ENCODE peak calls at places on chromosomes 11 and 22, in ten cellular contexts. One of them, this sample, is unnamed.

GRCh38 chr11:10522921-10523320 is 18.1 kb downstream of the RNF141 start:
- DNase-seq in NCI-H1105 treated with DMSO at 0.1 percent for 48 hours: no peak
- DNase-seq in NCI-H345: no peak
- DNase-seq in WTC11: no peak
- DNase-seq in Daoy: no peak
- DNase-seq in stimulated activated CD8-positive, alpha-beta memory T cell treated with anti-CD3 and anti-CD28 coated beads, Interleukin-2, amount 100 ng/mL, for 48 hours: no peak
- DNase-seq in AG09309: no peak
- DNase-seq in astrocyte of the hippocampus: no peak
- DNase-seq in COR-L47: no peak
- DNase-seq in NCI-H187: no peak
- DNase-seq in this sample: no peak

GRCh38 chr11:68211546-68211945 is 1.6 kb downstream of the KMT5B start:
- DNase-seq in NCI-H1105 treated with DMSO at 0.1 percent for 48 hours: no peak
- DNase-seq in NCI-H345: no peak
- DNase-seq in WTC11: no peak
- DNase-seq in Daoy: no peak
- DNase-seq in stimulated activated CD8-positive, alpha-beta memory T cell treated with anti-CD3 and anti-CD28 coated beads, Interleukin-2, amount 100 ng/mL, for 48 hours: no peak
- DNase-seq in AG09309: no peak
- DNase-seq in astrocyte of the hippocampus: no peak
- DNase-seq in COR-L47: no peak
- DNase-seq in NCI-H187: no peak
- DNase-seq in this sample: no peak

GRCh38 chr11:40292636-40293585 is 1166.5 kb downstream of the LRRC4C start:
- DNase-seq in NCI-H1105 treated with DMSO at 0.1 percent for 48 hours: peak
- DNase-seq in NCI-H345: peak
- DNase-seq in WTC11: peak
- DNase-seq in Daoy: no peak
- DNase-seq in stimulated activated CD8-positive, alpha-beta memory T cell treated with anti-CD3 and anti-CD28 coated beads, Interleukin-2, amount 100 ng/mL, for 48 hours: no peak
- DNase-seq in AG09309: no peak
- DNase-seq in astrocyte of the hippocampus: peak
- DNase-seq in COR-L47: no peak
- DNase-seq in NCI-H187: no peak
- DNase-seq in this sample: no peak

GRCh38 chr11:44609028-44609782 is 43.7 kb downstream of the CD82 start:
- DNase-seq in NCI-H1105 treated with DMSO at 0.1 percent for 48 hours: no peak
- DNase-seq in NCI-H345: no peak
- DNase-seq in WTC11: no peak
- DNase-seq in Daoy: peak
- DNase-seq in stimulated activated CD8-positive, alpha-beta memory T cell treated with anti-CD3 and anti-CD28 coated beads, Interleukin-2, amount 100 ng/mL, for 48 hours: no peak
- DNase-seq in AG09309: no peak
- DNase-seq in astrocyte of the hippocampus: no peak
- DNase-seq in COR-L47: no peak
- DNase-seq in NCI-H187: no peak
- DNase-seq in this sample: no peak

GRCh38 chr11:68575025-68575665 is 109.2 kb upstream of the GAL start:
- DNase-seq in NCI-H1105 treated with DMSO at 0.1 percent for 48 hours: no peak
- DNase-seq in NCI-H345: no peak
- DNase-seq in WTC11: no peak
- DNase-seq in Daoy: no peak
- DNase-seq in stimulated activated CD8-positive, alpha-beta memory T cell treated with anti-CD3 and anti-CD28 coated beads, Interleukin-2, amount 100 ng/mL, for 48 hours: no peak
- DNase-seq in AG09309: no peak
- DNase-seq in astrocyte of the hippocampus: peak
- DNase-seq in COR-L47: no peak
- DNase-seq in NCI-H187: no peak
- DNase-seq in this sample: no peak

GRCh38 chr11:75891947-75892739 is 77.1 kb downstream of the UVRAG start:
- DNase-seq in NCI-H1105 treated with DMSO at 0.1 percent for 48 hours: no peak
- DNase-seq in NCI-H345: no peak
- DNase-seq in WTC11: no peak
- DNase-seq in Daoy: no peak
- DNase-seq in stimulated activated CD8-positive, alpha-beta memory T cell treated with anti-CD3 and anti-CD28 coated beads, Interleukin-2, amount 100 ng/mL, for 48 hours: no peak
- DNase-seq in AG09309: no peak
- DNase-seq in astrocyte of the hippocampus: no peak
- DNase-seq in COR-L47: no peak
- DNase-seq in NCI-H187: no peak
- DNase-seq in this sample: no peak

GRCh38 chr22:50730941-50731661 is 6.9 kb upstream of the ACR start:
- DNase-seq in NCI-H1105 treated with DMSO at 0.1 percent for 48 hours: no peak
- DNase-seq in NCI-H345: no peak
- DNase-seq in WTC11: peak
- DNase-seq in Daoy: no peak
- DNase-seq in stimulated activated CD8-positive, alpha-beta memory T cell treated with anti-CD3 and anti-CD28 coated beads, Interleukin-2, amount 100 ng/mL, for 48 hours: no peak
- DNase-seq in AG09309: no peak
- DNase-seq in astrocyte of the hippocampus: no peak
- DNase-seq in COR-L47: no peak
- DNase-seq in NCI-H187: no peak
- DNase-seq in this sample: no peak

GRCh38 chr22:39155421-39155820 is 2.9 kb upstream of the CBX7 start:
- DNase-seq in NCI-H1105 treated with DMSO at 0.1 percent for 48 hours: no peak
- DNase-seq in NCI-H345: no peak
- DNase-seq in WTC11: no peak
- DNase-seq in Daoy: no peak
- DNase-seq in stimulated activated CD8-positive, alpha-beta memory T cell treated with anti-CD3 and anti-CD28 coated beads, Interleukin-2, amount 100 ng/mL, for 48 hours: no peak
- DNase-seq in AG09309: no peak
- DNase-seq in astrocyte of the hippocampus: no peak
- DNase-seq in COR-L47: no peak
- DNase-seq in NCI-H187: no peak
- DNase-seq in this sample: no peak

GRCh38 chr22:46084376-46084775 is 66.0 kb upstream of the PPARA start:
- DNase-seq in NCI-H1105 treated with DMSO at 0.1 percent for 48 hours: no peak
- DNase-seq in NCI-H345: no peak
- DNase-seq in WTC11: no peak
- DNase-seq in Daoy: no peak
- DNase-seq in stimulated activated CD8-positive, alpha-beta memory T cell treated with anti-CD3 and anti-CD28 coated beads, Interleukin-2, amount 100 ng/mL, for 48 hours: no peak
- DNase-seq in AG09309: no peak
- DNase-seq in astrocyte of the hippocampus: no peak
- DNase-seq in COR-L47: no peak
- DNase-seq in NCI-H187: no peak
- DNase-seq in this sample: no peak

GRCh38 chr11:119537641-119538253 is 114.8 kb upstream of the THY1 start:
- DNase-seq in NCI-H1105 treated with DMSO at 0.1 percent for 48 hours: no peak
- DNase-seq in NCI-H345: no peak
- DNase-seq in WTC11: no peak
- DNase-seq in Daoy: no peak
- DNase-seq in stimulated activated CD8-positive, alpha-beta memory T cell treated with anti-CD3 and anti-CD28 coated beads, Interleukin-2, amount 100 ng/mL, for 48 hours: no peak
- DNase-seq in AG09309: no peak
- DNase-seq in astrocyte of the hippocampus: no peak
- DNase-seq in COR-L47: no peak
- DNase-seq in NCI-H187: no peak
- DNase-seq in this sample: no peak

GRCh38 chr11:77779935-77780334 is 40.6 kb downstream of the RSF1 start:
- DNase-seq in NCI-H1105 treated with DMSO at 0.1 percent for 48 hours: no peak
- DNase-seq in NCI-H345: no peak
- DNase-seq in WTC11: no peak
- DNase-seq in Daoy: peak
- DNase-seq in stimulated activated CD8-positive, alpha-beta memory T cell treated with anti-CD3 and anti-CD28 coated beads, Interleukin-2, amount 100 ng/mL, for 48 hours: no peak
- DNase-seq in AG09309: no peak
- DNase-seq in astrocyte of the hippocampus: peak
- DNase-seq in COR-L47: no peak
- DNase-seq in NCI-H187: no peak
- DNase-seq in this sample: no peak

GRCh38 chr22:30159561-30160353 is 79.5 kb downstream of the HORMAD2 start:
- DNase-seq in NCI-H1105 treated with DMSO at 0.1 percent for 48 hours: no peak
- DNase-seq in NCI-H345: no peak
- DNase-seq in WTC11: no peak
- DNase-seq in Daoy: peak
- DNase-seq in stimulated activated CD8-positive, alpha-beta memory T cell treated with anti-CD3 and anti-CD28 coated beads, Interleukin-2, amount 100 ng/mL, for 48 hours: no peak
- DNase-seq in AG09309: peak
- DNase-seq in astrocyte of the hippocampus: peak
- DNase-seq in COR-L47: no peak
- DNase-seq in NCI-H187: no peak
- DNase-seq in this sample: no peak

GRCh38 chr22:22182218-22182989 is 62.2 kb upstream of the VPREB1 start:
- DNase-seq in NCI-H1105 treated with DMSO at 0.1 percent for 48 hours: no peak
- DNase-seq in NCI-H345: no peak
- DNase-seq in WTC11: no peak
- DNase-seq in Daoy: no peak
- DNase-seq in stimulated activated CD8-positive, alpha-beta memory T cell treated with anti-CD3 and anti-CD28 coated beads, Interleukin-2, amount 100 ng/mL, for 48 hours: no peak
- DNase-seq in AG09309: no peak
- DNase-seq in astrocyte of the hippocampus: no peak
- DNase-seq in COR-L47: no peak
- DNase-seq in NCI-H187: no peak
- DNase-seq in this sample: no peak

GRCh38 chr11:69358398-69359080 is 64.6 kb downstream of the MYEOV start:
- DNase-seq in NCI-H1105 treated with DMSO at 0.1 percent for 48 hours: no peak
- DNase-seq in NCI-H345: no peak
- DNase-seq in WTC11: no peak
- DNase-seq in Daoy: no peak
- DNase-seq in stimulated activated CD8-positive, alpha-beta memory T cell treated with anti-CD3 and anti-CD28 coated beads, Interleukin-2, amount 100 ng/mL, for 48 hours: no peak
- DNase-seq in AG09309: no peak
- DNase-seq in astrocyte of the hippocampus: no peak
- DNase-seq in COR-L47: no peak
- DNase-seq in NCI-H187: no peak
- DNase-seq in this sample: no peak

GRCh38 chr22:40606306-40606705 is 30.2 kb downstream of the MRTFA start:
- DNase-seq in NCI-H1105 treated with DMSO at 0.1 percent for 48 hours: no peak
- DNase-seq in NCI-H345: no peak
- DNase-seq in WTC11: no peak
- DNase-seq in Daoy: no peak
- DNase-seq in stimulated activated CD8-positive, alpha-beta memory T cell treated with anti-CD3 and anti-CD28 coated beads, Interleukin-2, amount 100 ng/mL, for 48 hours: no peak
- DNase-seq in AG09309: no peak
- DNase-seq in astrocyte of the hippocampus: no peak
- DNase-seq in COR-L47: no peak
- DNase-seq in NCI-H187: no peak
- DNase-seq in this sample: no peak

GRCh38 chr11:35290876-35291275 is 128.5 kb downstream of the SLC1A2 start:
- DNase-seq in NCI-H1105 treated with DMSO at 0.1 percent for 48 hours: no peak
- DNase-seq in NCI-H345: no peak
- DNase-seq in WTC11: no peak
- DNase-seq in Daoy: no peak
- DNase-seq in stimulated activated CD8-positive, alpha-beta memory T cell treated with anti-CD3 and anti-CD28 coated beads, Interleukin-2, amount 100 ng/mL, for 48 hours: no peak
- DNase-seq in AG09309: no peak
- DNase-seq in astrocyte of the hippocampus: no peak
- DNase-seq in COR-L47: no peak
- DNase-seq in NCI-H187: no peak
- DNase-seq in this sample: no peak

GRCh38 chr11:7671807-7672206 is 1.5 kb downstream of the CYB5R2 start:
- DNase-seq in NCI-H1105 treated with DMSO at 0.1 percent for 48 hours: no peak
- DNase-seq in NCI-H345: no peak
- DNase-seq in WTC11: no peak
- DNase-seq in Daoy: no peak
- DNase-seq in stimulated activated CD8-positive, alpha-beta memory T cell treated with anti-CD3 and anti-CD28 coated beads, Interleukin-2, amount 100 ng/mL, for 48 hours: no peak
- DNase-seq in AG09309: no peak
- DNase-seq in astrocyte of the hippocampus: no peak
- DNase-seq in COR-L47: no peak
- DNase-seq in NCI-H187: no peak
- DNase-seq in this sample: no peak

GRCh38 chr11:80412604-80413003 is 971.8 kb upstream of the TENM4 start:
- DNase-seq in NCI-H1105 treated with DMSO at 0.1 percent for 48 hours: no peak
- DNase-seq in NCI-H345: no peak
- DNase-seq in WTC11: no peak
- DNase-seq in Daoy: no peak
- DNase-seq in stimulated activated CD8-positive, alpha-beta memory T cell treated with anti-CD3 and anti-CD28 coated beads, Interleukin-2, amount 100 ng/mL, for 48 hours: no peak
- DNase-seq in AG09309: no peak
- DNase-seq in astrocyte of the hippocampus: no peak
- DNase-seq in COR-L47: no peak
- DNase-seq in NCI-H187: no peak
- DNase-seq in this sample: no peak

GRCh38 chr22:42553475-42554361 is at the start of gene SERHL2:
- DNase-seq in NCI-H1105 treated with DMSO at 0.1 percent for 48 hours: peak
- DNase-seq in NCI-H345: peak
- DNase-seq in WTC11: peak
- DNase-seq in Daoy: peak
- DNase-seq in stimulated activated CD8-positive, alpha-beta memory T cell treated with anti-CD3 and anti-CD28 coated beads, Interleukin-2, amount 100 ng/mL, for 48 hours: peak
- DNase-seq in AG09309: peak
- DNase-seq in astrocyte of the hippocampus: peak
- DNase-seq in COR-L47: peak
- DNase-seq in NCI-H187: no peak
- DNase-seq in this sample: peak

GRCh38 chr11:66542362-66542761 is 3.5 kb downstream of the ZDHHC24 start:
- DNase-seq in NCI-H1105 treated with DMSO at 0.1 percent for 48 hours: no peak
- DNase-seq in NCI-H345: no peak
- DNase-seq in WTC11: no peak
- DNase-seq in Daoy: peak
- DNase-seq in stimulated activated CD8-positive, alpha-beta memory T cell treated with anti-CD3 and anti-CD28 coated beads, Interleukin-2, amount 100 ng/mL, for 48 hours: no peak
- DNase-seq in AG09309: no peak
- DNase-seq in astrocyte of the hippocampus: peak
- DNase-seq in COR-L47: no peak
- DNase-seq in NCI-H187: no peak
- DNase-seq in this sample: no peak

GRCh38 chr11:115528217-115528616 is 24.0 kb upstream of the CADM1 start:
- DNase-seq in NCI-H1105 treated with DMSO at 0.1 percent for 48 hours: no peak
- DNase-seq in NCI-H345: no peak
- DNase-seq in WTC11: no peak
- DNase-seq in Daoy: no peak
- DNase-seq in stimulated activated CD8-positive, alpha-beta memory T cell treated with anti-CD3 and anti-CD28 coated beads, Interleukin-2, amount 100 ng/mL, for 48 hours: no peak
- DNase-seq in AG09309: no peak
- DNase-seq in astrocyte of the hippocampus: no peak
- DNase-seq in COR-L47: no peak
- DNase-seq in NCI-H187: no peak
- DNase-seq in this sample: no peak

GRCh38 chr22:35517769-35518530 is 22.7 kb upstream of the RASD2 start:
- DNase-seq in NCI-H1105 treated with DMSO at 0.1 percent for 48 hours: no peak
- DNase-seq in NCI-H345: no peak
- DNase-seq in WTC11: no peak
- DNase-seq in Daoy: peak
- DNase-seq in stimulated activated CD8-positive, alpha-beta memory T cell treated with anti-CD3 and anti-CD28 coated beads, Interleukin-2, amount 100 ng/mL, for 48 hours: no peak
- DNase-seq in AG09309: no peak
- DNase-seq in astrocyte of the hippocampus: no peak
- DNase-seq in COR-L47: no peak
- DNase-seq in NCI-H187: no peak
- DNase-seq in this sample: no peak

GRCh38 chr11:44621784-44622183 is 56.3 kb downstream of the CD82 start:
- DNase-seq in NCI-H1105 treated with DMSO at 0.1 percent for 48 hours: no peak
- DNase-seq in NCI-H345: no peak
- DNase-seq in WTC11: no peak
- DNase-seq in Daoy: peak
- DNase-seq in stimulated activated CD8-positive, alpha-beta memory T cell treated with anti-CD3 and anti-CD28 coated beads, Interleukin-2, amount 100 ng/mL, for 48 hours: no peak
- DNase-seq in AG09309: no peak
- DNase-seq in astrocyte of the hippocampus: no peak
- DNase-seq in COR-L47: no peak
- DNase-seq in NCI-H187: no peak
- DNase-seq in this sample: no peak

GRCh38 chr22:50695421-50696250 is 23.0 kb downstream of the SHANK3 start:
- DNase-seq in NCI-H1105 treated with DMSO at 0.1 percent for 48 hours: peak
- DNase-seq in NCI-H345: peak
- DNase-seq in WTC11: peak
- DNase-seq in Daoy: no peak
- DNase-seq in stimulated activated CD8-positive, alpha-beta memory T cell treated with anti-CD3 and anti-CD28 coated beads, Interleukin-2, amount 100 ng/mL, for 48 hours: no peak
- DNase-seq in AG09309: no peak
- DNase-seq in astrocyte of the hippocampus: no peak
- DNase-seq in COR-L47: no peak
- DNase-seq in NCI-H187: no peak
- DNase-seq in this sample: no peak

GRCh38 chr11:96279421-96280290 is 63.3 kb downstream of the MAML2 start:
- DNase-seq in NCI-H1105 treated with DMSO at 0.1 percent for 48 hours: no peak
- DNase-seq in NCI-H345: no peak
- DNase-seq in WTC11: no peak
- DNase-seq in Daoy: peak
- DNase-seq in stimulated activated CD8-positive, alpha-beta memory T cell treated with anti-CD3 and anti-CD28 coated beads, Interleukin-2, amount 100 ng/mL, for 48 hours: no peak
- DNase-seq in AG09309: no peak
- DNase-seq in astrocyte of the hippocampus: peak
- DNase-seq in COR-L47: no peak
- DNase-seq in NCI-H187: no peak
- DNase-seq in this sample: no peak

This sample was measured in GM18507.